ENCODE peak calls at places on chromosomes 12 and 14, in ten cellular contexts. L is H9; Z is effector CD4-positive, alpha-beta T cell; A is WTC11; V is GM12892; I is GM20000; K is NCI-H524 treated with DMSO at 0.1 percent for 48 hours; U is A673; Q is right lobe of liver; D is activated CD4-positive, alpha-beta T cell treated with anti-CD3 and anti-CD28 coated beads, Interleukin-2, amount 50 U/mL, for 24 hours. P is an unnamed sample.

GRCh38 chr14:49892301-49892635 is 614 bp upstream of the ARF6 start:
- DNase-seq in L (no peak), Z (peak; percentile 34), A (no peak), V (no peak), I (peak; percentile 70), K (peak; percentile 49), U (peak; percentile 85), Q (peak; percentile 65), D (peak; percentile 55), P (no peak)

GRCh38 chr12:124698998-124699305 is 131.5 kb upstream of the NCOR2 start:
- DNase-seq in L (no peak), Z (no peak), A (no peak), V (no peak), I (no peak), K (no peak), U (no peak), Q (no peak), D (no peak), P (no peak)

GRCh38 chr14:101362529-101363260 is 198.6 kb upstream of the DIO3 start:
- DNase-seq in L (no peak), Z (no peak), A (no peak), V (no peak), I (no peak), K (no peak), U (no peak), Q (no peak), D (no peak), P (no peak)

GRCh38 chr14:68970096-68970612 is 8.9 kb downstream of the ACTN1 start:
- DNase-seq in L (no peak), Z (peak; percentile 37), A (no peak), V (no peak), I (no peak), K (no peak), U (no peak), Q (no peak), D (no peak), P (no peak)

GRCh38 chr14:24317141-24317927 is 6.0 kb downstream of the LTB4R start:
- DNase-seq in L (no peak), Z (no peak), A (no peak), V (no peak), I (no peak), K (no peak), U (no peak), Q (no peak), D (no peak), P (no peak)

GRCh38 chr12:78778339-78778738 is 86.2 kb upstream of the SYT1 start:
- DNase-seq in L (no peak), Z (no peak), A (no peak), V (no peak), I (no peak), K (no peak), U (no peak), Q (no peak), D (no peak), P (no peak)

GRCh38 chr12:55931317-55931779 is 386 bp downstream of the DGKA start:
- DNase-seq in L (no peak), Z (no peak), A (no peak), V (no peak), I (no peak), K (no peak), U (no peak), Q (no peak), D (no peak), P (no peak)

GRCh38 chr14:61531741-61532505 is 163.4 kb upstream of the HIF1A start:
- DNase-seq in L (no peak), Z (no peak), A (no peak), V (no peak), I (no peak), K (no peak), U (no peak), Q (peak; percentile 18), D (no peak), P (no peak)

GRCh38 chr12:112180422-112180821 is 55.1 kb downstream of the TRAFD1 start:
- DNase-seq in L (no peak), Z (no peak), A (no peak), V (no peak), I (no peak), K (no peak), U (no peak), Q (no peak), D (no peak), P (no peak)

GRCh38 chr14:80906946-80907345 is 34.6 kb downstream of the CEP128 start:
- DNase-seq in L (no peak), Z (no peak), A (no peak), V (no peak), I (no peak), K (no peak), U (no peak), Q (no peak), D (no peak), P (no peak)

GRCh38 chr14:92735344-92735743 is 13.1 kb downstream of the LGMN start:
- DNase-seq in L (no peak), Z (no peak), A (no peak), V (no peak), I (no peak), K (no peak), U (no peak), Q (no peak), D (no peak), P (no peak)

GRCh38 chr12:101570022-101570421 is 24.7 kb upstream of the MYBPC1 start:
- DNase-seq in L (no peak), Z (no peak), A (no peak), V (no peak), I (peak; percentile 11), K (no peak), U (peak; percentile 70), Q (no peak), D (no peak), P (no peak)